ENCODE peak calls at places on chromosome 9, in seven cellular contexts. U, T, M, D, N, S and O are unnamed samples.
A peak's percentile ranks its signal among the peaks of the same experiment; 100 is the strongest.

GRCh38 chr9:135075234-135076142 is 12.0 kb upstream of the OLFM1 start:
- DNase-seq in U (no peak), T (peak; percentile 10), M (peak; percentile 80), D (no peak), N (peak; percentile 38), S (no peak), O (no peak)

GRCh38 chr9:79134654-79135053 is 437.1 kb upstream of the TLE4 start:
- DNase-seq in U (no peak), T (peak; percentile 70), M (peak; percentile 59), D (peak; percentile 63), N (no peak), S (peak; percentile 32), O (peak; percentile 4)

GRCh38 chr9:76101945-76102344 is 211.5 kb downstream of the PCSK5 start:
- DNase-seq in U (no peak), T (no peak), M (no peak), D (no peak), N (no peak), S (no peak), O (no peak)

GRCh38 chr9:4400731-4401130 is 89.5 kb upstream of the SLC1A1 start:
- DNase-seq in U (no peak), T (no peak), M (no peak), D (no peak), N (no peak), S (no peak), O (no peak)

GRCh38 chr9:107386396-107386795 is 103.2 kb downstream of the KLF4 start:
- DNase-seq in U (no peak), T (no peak), M (no peak), D (no peak), N (peak; percentile 77), S (no peak), O (no peak)

GRCh38 chr9:135804588-135805421 is 102.5 kb downstream of the CAMSAP1 start:
- DNase-seq in U (no peak), T (no peak), M (no peak), D (peak; percentile 9), N (no peak), S (no peak), O (no peak)

GRCh38 chr9:127444921-127445850 is 6.0 kb downstream of the RPL12 start:
- DNase-seq in U (no peak), T (no peak), M (no peak), D (peak; percentile 57), N (no peak), S (peak; percentile 24), O (no peak)

GRCh38 chr9:5621327-5621726 is 7.6 kb upstream of the RIC1 start:
- DNase-seq in U (no peak), T (no peak), M (no peak), D (peak; percentile 56), N (no peak), S (peak; percentile 78), O (no peak)

GRCh38 chr9:136858452-136858843 is 6.3 kb downstream of the MAMDC4 start:
- DNase-seq in U (no peak), T (no peak), M (no peak), D (no peak), N (peak; percentile 20), S (no peak), O (no peak)

GRCh38 chr9:94655739-94656138 is 16.4 kb upstream of the FBP1 start:
- DNase-seq in U (no peak), T (no peak), M (no peak), D (no peak), N (no peak), S (no peak), O (no peak)

GRCh38 chr9:126676102-126676684 is 62.5 kb downstream of the LMX1B start:
- DNase-seq in U (no peak), T (no peak), M (peak; percentile 30), D (no peak), N (no peak), S (no peak), O (no peak)

GRCh38 chr9:14478175-14479165 is 164.5 kb upstream of the NFIB start:
- DNase-seq in U (no peak), T (no peak), M (no peak), D (no peak), N (no peak), S (no peak), O (peak; percentile 53)

GRCh38 chr9:117340422-117340821 is 74.4 kb downstream of the ASTN2 start:
- DNase-seq in U (no peak), T (no peak), M (no peak), D (no peak), N (no peak), S (no peak), O (no peak)

GRCh38 chr9:94144394-94144793 is 60.1 kb downstream of the PTPDC1 start:
- DNase-seq in U (no peak), T (no peak), M (no peak), D (no peak), N (no peak), S (no peak), O (no peak)

GRCh38 chr9:109831996-109832395 is 52.0 kb downstream of the PALM2AKAP2 start:
- DNase-seq in U (no peak), T (no peak), M (no peak), D (no peak), N (no peak), S (no peak), O (no peak)

GRCh38 chr9:107548298-107549142 is 59.0 kb upstream of the KLF4 start:
- DNase-seq in U (no peak), T (peak; percentile 83), M (no peak), D (peak; percentile 93), N (no peak), S (peak; percentile 85), O (peak; percentile 92)

GRCh38 chr9:16206560-16206959 is 653.7 kb downstream of the CCDC171 start:
- DNase-seq in U (no peak), T (no peak), M (no peak), D (no peak), N (no peak), S (no peak), O (no peak)

GRCh38 chr9:95803197-95803596 is 72.3 kb upstream of the ERCC6L2 start:
- DNase-seq in U (no peak), T (no peak), M (no peak), D (no peak), N (no peak), S (no peak), O (no peak)

GRCh38 chr9:129631673-129632129 is 5.7 kb downstream of the NTMT1 start:
- DNase-seq in U (no peak), T (no peak), M (no peak), D (no peak), N (no peak), S (no peak), O (no peak)

GRCh38 chr9:113646946-113647914 is 183.7 kb downstream of the RGS3 start:
- DNase-seq in U (no peak), T (no peak), M (no peak), D (no peak), N (no peak), S (no peak), O (no peak)

GRCh38 chr9:137665226-137665625 is 46.4 kb downstream of the EHMT1 start:
- DNase-seq in U (no peak), T (no peak), M (no peak), D (no peak), N (no peak), S (no peak), O (no peak)

GRCh38 chr9:103242025-103242424 is 246.9 kb downstream of the CYLC2 start:
- DNase-seq in U (no peak), T (no peak), M (peak; percentile 1), D (peak; percentile 84), N (no peak), S (no peak), O (no peak)

GRCh38 chr9:65410926-65411325 is 125.9 kb upstream of the FOXD4L5 start:
- DNase-seq in U (no peak), T (no peak), M (no peak), D (no peak), N (no peak), S (no peak), O (no peak)

GRCh38 chr9:69376651-69377050 is 51.6 kb downstream of the ENTREP1 start:
- DNase-seq in U (no peak), T (no peak), M (no peak), D (peak; percentile 74), N (no peak), S (peak; percentile 80), O (no peak)

GRCh38 chr9:131530546-131530929 is 525 bp downstream of the UCK1 start:
- DNase-seq in U (no peak), T (peak; percentile 56), M (peak; percentile 75), D (peak; percentile 65), N (peak; percentile 51), S (peak; percentile 36), O (peak; percentile 21)

GRCh38 chr9:134908524-134909364 is 9.0 kb downstream of the FCN1 start:
- DNase-seq in U (no peak), T (no peak), M (no peak), D (no peak), N (no peak), S (no peak), O (no peak)

GRCh38 chr9:36731576-36731975 is 158.9 kb downstream of the MELK start:
- DNase-seq in U (no peak), T (no peak), M (no peak), D (peak; percentile 18), N (no peak), S (no peak), O (peak; percentile 54)

GRCh38 chr9:114271556-114272510 is 51.1 kb upstream of the ORM1 start:
- DNase-seq in U (no peak), T (peak; percentile 76), M (peak; percentile 65), D (peak; percentile 43), N (peak; percentile 73), S (no peak), O (peak; percentile 4)

GRCh38 chr9:115118471-115119156 is 657 bp upstream of the TNC start:
- DNase-seq in U (no peak), T (no peak), M (peak; percentile 96), D (peak; percentile 98), N (peak; percentile 22), S (peak; percentile 84), O (peak; percentile 57)